ENCODE peak calls at places on chromosomes 7 and 10, in four cellular contexts. C is activated CD8-positive, alpha-beta memory T cell treated with anti-CD3 and anti-CD28 coated beads for 24 hours; A is WTC11; Z is esophagus squamous epithelium. M is an unnamed sample.

GRCh38 chr7:50212666-50213621 is 91.6 kb upstream of the IKZF1 start:
- DNase-seq in C (peak), A (no peak), Z (no peak), M (no peak)

GRCh38 chr7:134068670-134069069 is 58.5 kb upstream of the LRGUK start:
- DNase-seq in C (no peak), A (no peak), Z (no peak), M (no peak)

GRCh38 chr7:23597908-23598224 is 684 bp downstream of the CCDC126 start:
- DNase-seq in C (no peak), A (no peak), Z (no peak), M (no peak)

GRCh38 chr10:103262229-103262628 is 14.7 kb upstream of the INA start:
- DNase-seq in C (no peak), A (no peak), Z (no peak), M (no peak)

GRCh38 chr7:4233146-4233545 is 448.9 kb upstream of the FOXK1 start:
- DNase-seq in C (no peak), A (no peak), Z (no peak), M (no peak)

GRCh38 chr10:35423505-35424306 is 87.4 kb downstream of the CCNY start:
- DNase-seq in C (no peak), A (no peak), Z (no peak), M (no peak)

GRCh38 chr10:109891105-109891504 is 32.2 kb downstream of the XPNPEP1 start:
- DNase-seq in C (peak), A (no peak), Z (no peak), M (no peak)

GRCh38 chr10:97574374-97575100 is 2.0 kb downstream of the ANKRD2 start:
- DNase-seq in C (no peak), A (no peak), Z (no peak), M (peak)

GRCh38 chr7:4109481-4110110 is 572.5 kb upstream of the FOXK1 start:
- DNase-seq in C (no peak), A (no peak), Z (no peak), M (no peak)

GRCh38 chr7:81331061-81332018 is 412.5 kb upstream of the SEMA3C start:
- DNase-seq in C (no peak), A (no peak), Z (no peak), M (peak)

GRCh38 chr10:34319197-34319846 is 495.8 kb downstream of the PARD3 start:
- DNase-seq in C (no peak), A (no peak), Z (no peak), M (peak)

GRCh38 chr10:124336186-124336585 is 82.5 kb downstream of the OAT start:
- DNase-seq in C (peak), A (no peak), Z (no peak), M (no peak)

GRCh38 chr10:49187950-49188761 is at the start of gene TMEM273:
- DNase-seq in C (peak), A (no peak), Z (peak), M (peak)

GRCh38 chr10:3389093-3389492 is 216.5 kb upstream of the PITRM1 start:
- DNase-seq in C (no peak), A (no peak), Z (no peak), M (no peak)

GRCh38 chr7:44257618-44258422 is 57.0 kb downstream of the YKT6 start:
- DNase-seq in C (peak), A (no peak), Z (no peak), M (peak)